ENCODE peak calls at places on chromosomes 5 and 9, in eight cellular contexts. A, C, N, K, O, E, S and G are unnamed samples.

GRCh38 chr9:132711846-132712245 is 41.6 kb downstream of the GTF3C4 start:
- DNase-seq in E (no peak), A (no peak), K (no peak), C (no peak), O (no peak), S (no peak), N (no peak), G (no peak)

GRCh38 chr5:170491479-170491878 is 12.3 kb upstream of the KCNIP1 start:
- DNase-seq in K (no peak), E (no peak), C (no peak), N (no peak), O (peak; percentile 69), S (no peak), A (no peak), G (no peak)

GRCh38 chr9:92612816-92613215 is 57.1 kb downstream of the IPPK start:
- DNase-seq in S (no peak), E (no peak), N (no peak), K (no peak), A (no peak), C (no peak), O (no peak), G (no peak)

GRCh38 chr9:108634669-108635462 is 220.9 kb downstream of the ACTL7B start:
- DNase-seq in S (no peak), K (no peak), C (no peak), E (no peak), O (peak; percentile 66), A (peak; percentile 11), N (no peak), G (no peak)

GRCh38 chr5:91632871-91633270 is 249.8 kb upstream of the ARRDC3 start:
- DNase-seq in E (no peak), O (no peak), N (no peak), C (no peak), S (no peak), K (peak; percentile 3), A (peak; percentile 55), G (no peak)

GRCh38 chr5:33439905-33440481 is 772 bp upstream of the TARS1 start:
- DNase-seq in O (peak; percentile 8), K (no peak), E (no peak), N (no peak), S (no peak), A (no peak), C (no peak), G (no peak)

GRCh38 chr9:5448016-5448415 is 2.3 kb upstream of the CD274 start:
- DNase-seq in K (no peak), C (no peak), E (no peak), N (no peak), A (no peak), S (no peak), O (no peak), G (no peak)

GRCh38 chr9:108040783-108041182 is 551.2 kb upstream of the KLF4 start:
- DNase-seq in E (no peak), A (no peak), S (no peak), O (no peak), C (no peak), N (no peak), K (no peak), G (no peak)

GRCh38 chr5:132429451-132430440 is 60.2 kb downstream of the SLC22A5 start:
- DNase-seq in O (no peak), S (no peak), N (no peak), A (no peak), K (no peak), C (no peak), E (no peak), G (no peak)

GRCh38 chr9:10144336-10144735 is 468.5 kb downstream of the PTPRD start:
- DNase-seq in K (no peak), O (no peak), C (no peak), S (no peak), A (no peak), E (no peak), N (no peak), G (no peak)

GRCh38 chr5:174071484-174071883 is 26.0 kb downstream of the NSG2 start:
- DNase-seq in O (no peak), S (no peak), C (no peak), A (no peak), K (no peak), N (no peak), E (no peak), G (no peak)

GRCh38 chr5:180589771-180590542 is 1.3 kb downstream of the SCGB3A1 start:
- DNase-seq in K (peak; percentile 34), N (no peak), C (no peak), S (no peak), O (no peak), E (no peak), A (no peak), G (no peak)

GRCh38 chr5:125286266-125286665 is 539.8 kb upstream of the ZNF608 start:
- DNase-seq in O (no peak), N (no peak), K (no peak), A (no peak), E (no peak), S (no peak), C (no peak), G (no peak)

GRCh38 chr9:16197578-16198370 is 644.9 kb downstream of the CCDC171 start:
- DNase-seq in A (no peak), K (no peak), S (no peak), O (no peak), E (no peak), C (no peak), N (no peak), G (no peak)

GRCh38 chr9:18923671-18924430 is 109.2 kb downstream of the SAXO1 start:
- DNase-seq in C (no peak), O (no peak), E (no peak), S (no peak), N (no peak), A (no peak), K (no peak), G (no peak)

GRCh38 chr9:89799221-89799620 is 194.4 kb downstream of the GADD45G start:
- DNase-seq in E (no peak), O (no peak), K (peak; percentile 47), S (no peak), A (no peak), N (no peak), C (no peak), G (no peak)

GRCh38 chr5:82924241-82924989 is 152.8 kb downstream of the TMEM167A start:
- DNase-seq in A (no peak), E (no peak), S (no peak), N (no peak), K (peak; percentile 74), O (no peak), C (no peak), G (no peak)

GRCh38 chr5:61002616-61003015 is 57.6 kb downstream of the NDUFAF2 start:
- DNase-seq in N (no peak), K (no peak), A (no peak), C (no peak), O (no peak), S (no peak), E (no peak), G (no peak)

GRCh38 chr9:127955294-127956015 is 17.8 kb upstream of the DPM2 start:
- DNase-seq in K (peak; percentile 82), C (peak; percentile 48), O (no peak), A (peak; percentile 96), E (peak; percentile 81), N (no peak), S (peak; percentile 79), G (peak; percentile 54)

GRCh38 chr9:89929721-89930480 is 325.1 kb downstream of the GADD45G start:
- DNase-seq in E (no peak), N (no peak), O (peak; percentile 77), C (no peak), S (no peak), K (peak; percentile 95), A (no peak), G (no peak)

GRCh38 chr9:134942421-134943119 is 24.9 kb upstream of the FCN1 start:
- DNase-seq in K (no peak), O (no peak), N (no peak), E (no peak), A (no peak), C (no peak), S (no peak), G (no peak)

GRCh38 chr5:158676642-158677489 is 422.9 kb downstream of the EBF1 start:
- DNase-seq in O (no peak), K (peak; percentile 83), A (peak; percentile 71), E (no peak), C (no peak), N (peak; percentile 38), S (no peak), G (no peak)

GRCh38 chr5:133147815-133148634 is 96.2 kb downstream of the HSPA4 start:
- DNase-seq in A (no peak), N (no peak), C (no peak), E (no peak), K (no peak), O (no peak), S (no peak), G (no peak)

GRCh38 chr5:83721878-83722779 is 1.5 kb upstream of the HAPLN1 start:
- DNase-seq in A (peak; percentile 93), N (peak; percentile 86), E (no peak), S (no peak), C (no peak), O (peak; percentile 64), K (peak; percentile 92), G (peak; percentile 66)

GRCh38 chr5:72569423-72569939 is 62.3 kb upstream of the ZNF366 start:
- DNase-seq in E (no peak), S (no peak), C (no peak), N (no peak), O (no peak), A (no peak), K (no peak), G (no peak)

GRCh38 chr5:150142800-150143724 is 12.6 kb downstream of the PDGFRB start:
- DNase-seq in A (no peak), S (no peak), K (no peak), C (no peak), E (no peak), O (peak; percentile 93), N (no peak), G (peak; percentile 40)

GRCh38 chr9:92669527-92669889 is 423 bp downstream of the IPPK start:
- DNase-seq in E (no peak), A (no peak), O (no peak), N (peak; percentile 57), C (no peak), K (peak; percentile 58), S (no peak), G (no peak)

GRCh38 chr5:145237843-145238242 is 597.3 kb downstream of the PRELID2 start:
- DNase-seq in N (peak; percentile 46), K (peak; percentile 89), S (no peak), E (no peak), A (peak; percentile 88), O (no peak), C (no peak), G (no peak)

GRCh38 chr5:149549461-149550266 is 1.6 kb downstream of the CSNK1A1 start:
- DNase-seq in K (peak; percentile 85), E (peak; percentile 23), C (no peak), A (peak; percentile 81), S (peak; percentile 31), N (no peak), O (no peak), G (no peak)

GRCh38 chr9:129458663-129459549 is 162.0 kb downstream of the C9orf50 start:
- DNase-seq in K (peak; percentile 83), N (peak; percentile 75), E (peak; percentile 26), A (peak; percentile 44), S (peak; percentile 33), C (no peak), O (no peak), G (peak; percentile 40)

GRCh38 chr5:172872997-172873491 is 39.0 kb downstream of the ERGIC1 start:
- DNase-seq in O (no peak), S (no peak), K (peak; percentile 59), C (no peak), N (no peak), E (no peak), A (no peak), G (peak; percentile 52)

GRCh38 chr9:130530932-130531331 is 48.4 kb upstream of the FUBP3 start:
- DNase-seq in A (no peak), O (peak; percentile 44), S (no peak), K (no peak), E (no peak), N (no peak), C (no peak), G (no peak)

GRCh38 chr9:121271368-121272351 is 3.7 kb downstream of the GSN start:
- DNase-seq in A (no peak), N (no peak), K (peak; percentile 65), S (no peak), O (peak; percentile 84), C (no peak), E (no peak), G (no peak)

GRCh38 chr5:37539459-37539858 is 160.3 kb downstream of the WDR70 start:
- DNase-seq in A (no peak), E (no peak), K (no peak), O (no peak), C (no peak), S (no peak), N (no peak), G (no peak)